ENCODE peak calls at places on chromosomes 5 and 9, in eight cellular contexts. M, P, S, X, Z, V, N and B are unnamed samples.

GRCh38 chr5:143014017-143014651 is 244.0 kb downstream of the ARHGAP26 start:
- DNase-seq in N (no peak), M (peak), V (peak), S (peak), X (no peak), Z (no peak), P (no peak), B (no peak)

GRCh38 chr5:90506221-90506620 is 23.2 kb downstream of the LYSMD3 start:
- DNase-seq in P (peak), Z (no peak), S (no peak), X (no peak), N (no peak), V (no peak), M (no peak), B (no peak)

GRCh38 chr5:74767579-74767913 is 497 bp downstream of the NSA2 start:
- DNase-seq in Z (no peak), S (no peak), N (no peak), M (peak), X (no peak), P (peak), V (no peak), B (peak)

GRCh38 chr9:110452227-110452801 is 114.7 kb upstream of the TXNDC8 start:
- DNase-seq in N (no peak), Z (no peak), S (no peak), X (no peak), P (peak), V (no peak), M (peak), B (peak)

GRCh38 chr9:131190191-131190590 is 64.8 kb downstream of the NUP214 start:
- DNase-seq in X (no peak), V (no peak), M (no peak), N (no peak), P (no peak), S (no peak), Z (no peak), B (no peak)

GRCh38 chr5:32814620-32815019 is 103.5 kb downstream of the NPR3 start:
- DNase-seq in M (no peak), P (peak), N (no peak), S (no peak), Z (no peak), X (peak), V (no peak), B (peak)

GRCh38 chr5:107395632-107396350 is 274.9 kb downstream of the EFNA5 start:
- DNase-seq in M (no peak), V (no peak), X (no peak), N (no peak), P (no peak), S (no peak), Z (no peak), B (no peak)

GRCh38 chr5:123422433-123423277 is 548 bp downstream of the CEP120 start:
- DNase-seq in P (peak), S (no peak), X (no peak), M (peak), N (no peak), V (no peak), Z (peak), B (peak)

GRCh38 chr9:92739346-92740014 is 25.2 kb downstream of the BICD2 start:
- DNase-seq in S (no peak), X (no peak), P (no peak), Z (no peak), N (peak), M (no peak), V (no peak), B (no peak)

GRCh38 chr9:91186311-91187101 is 175.2 kb downstream of the AUH start:
- DNase-seq in X (no peak), P (peak), N (no peak), S (no peak), Z (no peak), M (no peak), V (no peak), B (peak)

GRCh38 chr5:154455585-154455984 is 9.8 kb downstream of the SAP30L start:
- DNase-seq in N (no peak), V (no peak), P (no peak), M (no peak), Z (no peak), X (no peak), S (no peak), B (no peak)

GRCh38 chr5:32008746-32009145 is 165.4 kb downstream of the GOLPH3 start:
- DNase-seq in Z (no peak), V (no peak), X (no peak), M (no peak), S (no peak), N (no peak), P (no peak), B (no peak)

GRCh38 chr5:137071941-137072340 is 427.2 kb downstream of the SPOCK1 start:
- DNase-seq in Z (no peak), P (no peak), M (peak), N (no peak), V (no peak), S (no peak), X (no peak), B (no peak)

GRCh38 chr5:446864-447263 is 3.9 kb downstream of the EXOC3 start:
- DNase-seq in V (no peak), M (peak), P (peak), X (no peak), N (no peak), S (no peak), Z (no peak), B (peak)

GRCh38 chr5:122112733-122113558 is 16.4 kb upstream of the ZNF474 start:
- DNase-seq in Z (no peak), V (no peak), X (no peak), S (no peak), M (no peak), P (no peak), N (no peak), B (no peak)

GRCh38 chr9:105114956-105115728 is 129.3 kb upstream of the SLC44A1 start:
- DNase-seq in N (no peak), P (peak), S (no peak), M (peak), X (peak), V (no peak), Z (peak), B (peak)